ENCODE peak calls at places on chromosomes 16 and 17, in six cellular contexts. I is BJ, U is dorsolateral prefrontal cortex, B is sigmoid colon, C is AG04450, E is cardiac fibroblast. R is an unnamed sample.

GRCh38 chr16:82093901-82094300 is 58.8 kb downstream of the HSD17B2 start:
- DNase-seq in I (no peak), U (no peak), B (no peak), C (no peak), E (no peak), R (no peak)

GRCh38 chr17:17669851-17670232 is 11.4 kb upstream of the RAI1 start:
- DNase-seq in I (no peak), U (no peak), B (no peak), C (no peak), E (no peak), R (no peak)

GRCh38 chr17:27496501-27496943 is 40.3 kb downstream of the KSR1 start:
- DNase-seq in I (no peak), U (no peak), B (no peak), C (no peak), E (no peak), R (no peak)

GRCh38 chr16:50719401-50720337 is 22.2 kb upstream of the CYLD start:
- DNase-seq in I (no peak), U (no peak), B (peak; percentile 46), C (no peak), E (no peak), R (no peak)

GRCh38 chr17:77778636-77779524 is 179.6 kb upstream of the TNRC6C start:
- DNase-seq in I (no peak), U (peak; percentile 90), B (peak; percentile 94), C (no peak), E (peak; percentile 54), R (no peak)

GRCh38 chr16:88705076-88705684 is 1.0 kb downstream of the RNF166 start:
- DNase-seq in I (no peak), U (no peak), B (no peak), C (no peak), E (peak; percentile 31), R (peak; percentile 21)

GRCh38 chr17:6231886-6232767 is 161.9 kb downstream of the WSCD1 start:
- DNase-seq in I (no peak), U (no peak), B (no peak), C (no peak), E (no peak), R (peak; percentile 2)

GRCh38 chr17:20896153-20896649 is 146.6 kb downstream of the USP22 start:
- DNase-seq in I (no peak), U (no peak), B (peak; percentile 70), C (no peak), E (no peak), R (peak; percentile 8)

GRCh38 chr16:8958344-8958808 is 5.3 kb downstream of the USP7 start:
- DNase-seq in I (peak; percentile 39), U (no peak), B (peak; percentile 76), C (no peak), E (peak; percentile 36), R (peak; percentile 73)

GRCh38 chr16:86298166-86299131 is 211.9 kb upstream of the FOXF1 start:
- DNase-seq in I (no peak), U (no peak), B (peak; percentile 87), C (no peak), E (peak; percentile 27), R (peak; percentile 64)

GRCh38 chr17:45749831-45750335 is 34.2 kb upstream of the CRHR1 start:
- DNase-seq in I (no peak), U (no peak), B (no peak), C (no peak), E (no peak), R (no peak)

GRCh38 chr17:45751466-45751865 is 32.7 kb upstream of the CRHR1 start:
- DNase-seq in I (no peak), U (no peak), B (peak; percentile 25), C (no peak), E (no peak), R (no peak)

GRCh38 chr17:45750779-45751440 is 33.2 kb upstream of the CRHR1 start:
- DNase-seq in I (no peak), U (no peak), B (no peak), C (no peak), E (no peak), R (no peak)

GRCh38 chr17:45753645-45754225 is 30.4 kb upstream of the CRHR1 start:
- DNase-seq in I (no peak), U (no peak), B (peak; percentile 38), C (no peak), E (no peak), R (no peak)

DNA sequence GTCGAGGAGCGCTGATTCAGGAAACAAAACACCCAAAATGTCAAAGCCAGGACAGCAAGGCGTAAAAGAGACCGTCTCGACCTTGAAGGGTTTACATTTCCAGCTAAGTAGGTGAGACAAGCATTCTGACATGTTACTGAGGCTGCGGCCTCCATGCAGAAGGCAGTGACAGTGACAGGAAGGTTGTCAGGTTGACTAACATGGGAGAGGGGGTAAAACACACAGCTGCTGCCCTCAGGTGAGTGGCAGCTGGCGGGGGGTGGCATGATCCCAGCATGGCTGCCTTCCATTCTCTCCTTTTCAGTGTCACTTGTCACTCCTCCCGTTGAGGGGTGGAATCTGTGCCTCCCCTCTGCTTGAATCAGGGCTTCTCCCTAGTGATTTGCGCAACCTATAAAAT is 31.9 kb upstream of the CRHR1 start:
- DNase-seq in I (no peak), U (no peak), B (peak; percentile 25), C (no peak), E (no peak), R (no peak)
- H3K4me3 ChIP-seq in I (no peak overlapping the region), U (no peak overlapping the region), B (no peak overlapping the region), C (no peak overlapping the region), E (no peak overlapping the region), R (no peak overlapping the region)

GRCh38 chr17:48149174-48150106 is 41.9 kb downstream of the SNX11 start:
- DNase-seq in I (no peak), U (no peak), B (no peak), C (no peak), E (no peak), R (no peak)
- TF ChIP-seq CTCF in I (no peak), U (no peak), B (no peak), C (no peak), E (no peak), R (no peak)

GRCh38 chr17:43025766-43026537 is 921 bp downstream of the RND2 start:
- DNase-seq in I (no peak), U (no peak), B (no peak), C (no peak), E (no peak), R (no peak)

GRCh38 chr17:43024407-43025289 is at the start of gene RND2:
- DNase-seq in I (peak; percentile 72), U (peak; percentile 93), B (peak; percentile 97), C (peak; percentile 84), E (peak; percentile 96), R (peak; percentile 97)

GRCh38 chr17:43027091-43028032 is 2.3 kb downstream of the RND2 start:
- DNase-seq in I (no peak), U (no peak), B (no peak), C (no peak), E (no peak), R (no peak)

GRCh38 chr17:43026610-43027009 is 1.6 kb downstream of the RND2 start:
- DNase-seq in I (no peak), U (no peak), B (no peak), C (no peak), E (no peak), R (no peak)

DNA sequence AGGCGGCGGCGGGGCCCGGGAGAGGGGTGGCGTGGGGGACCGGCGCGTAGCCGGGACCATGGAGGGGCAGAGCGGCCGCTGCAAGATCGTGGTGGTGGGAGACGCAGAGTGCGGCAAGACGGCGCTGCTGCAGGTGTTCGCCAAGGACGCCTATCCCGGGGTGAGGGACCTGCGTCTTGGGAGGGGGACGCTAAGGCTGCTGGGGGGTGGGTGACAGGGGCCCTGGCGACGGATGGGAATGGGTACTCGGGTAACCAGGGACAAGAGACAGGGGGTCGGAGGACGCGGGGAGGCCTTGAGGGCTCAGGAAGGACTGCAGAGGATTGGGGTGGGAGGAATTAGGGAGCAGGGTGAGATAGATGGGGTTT is 243 bp downstream of the RND2 start:
- DNase-seq in I (no peak), U (no peak), B (no peak), C (no peak), E (no peak), R (no peak)
- H3K4me3 ChIP-seq in I (peak overlapping the region; percentile 50), U (peak overlapping the region; percentile 76), B (peak overlapping the region; percentile 63), C (peak overlapping the region; percentile 60), E (peak overlapping the region; percentile 46), R (peak overlapping the region; percentile 26)

GRCh38 chr16:89795676-89796075 is 20.8 kb downstream of the FANCA start:
- DNase-seq in I (no peak), U (peak; percentile 63), B (no peak), C (no peak), E (no peak), R (no peak)

GRCh38 chr16:89787365-89787805 is 29.1 kb downstream of the FANCA start:
- DNase-seq in I (no peak), U (no peak), B (no peak), C (no peak), E (no peak), R (no peak)

GRCh38 chr16:89796104-89796503 is 20.3 kb downstream of the FANCA start:
- DNase-seq in I (no peak), U (no peak), B (no peak), C (no peak), E (no peak), R (no peak)

GRCh38 chr16:89793955-89794354 is 22.5 kb downstream of the FANCA start:
- DNase-seq in I (no peak), U (no peak), B (no peak), C (no peak), E (no peak), R (no peak)

GRCh38 chr16:89791278-89791995 is 25.0 kb downstream of the FANCA start:
- DNase-seq in I (no peak), U (no peak), B (no peak), C (no peak), E (no peak), R (no peak)
- TF ChIP-seq CTCF in I (no peak), U (no peak), B (no peak), C (no peak), E (no peak), R (no peak)

DNA sequence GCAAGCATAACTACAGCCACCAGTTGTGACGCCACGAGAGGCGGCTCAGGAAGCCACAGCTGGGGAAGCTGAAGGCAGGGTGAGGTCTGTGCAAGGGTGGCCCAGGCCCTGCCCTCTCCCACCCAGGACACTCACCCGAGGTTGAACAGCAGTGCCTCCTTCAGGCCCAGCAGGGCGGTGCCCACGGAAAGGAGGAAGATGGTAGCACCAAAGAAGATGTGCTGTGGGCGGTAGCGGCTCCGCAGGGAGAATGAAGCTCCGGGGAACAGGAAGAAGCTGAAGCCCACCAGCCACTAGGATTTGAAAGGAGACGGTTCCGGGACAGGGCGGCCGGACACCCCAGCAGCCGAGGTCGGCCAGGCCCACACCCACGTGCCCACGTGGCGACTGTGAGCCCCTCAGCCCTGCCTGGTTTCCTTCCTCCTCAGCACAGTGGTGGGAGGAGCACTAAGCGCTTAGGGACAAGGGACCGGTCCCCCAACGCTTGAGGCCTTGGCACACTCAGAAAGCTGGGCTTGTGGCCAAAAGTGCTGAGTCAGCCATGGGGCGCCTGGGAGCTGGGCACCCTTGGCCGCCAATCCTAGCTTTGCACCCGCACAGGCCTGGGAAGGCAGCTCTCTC is 11.0 kb downstream of the CYB561 start:
- DNase-seq in I (no peak), U (peak; percentile 94), B (peak; percentile 81), C (no peak), E (peak; percentile 54), R (peak; percentile 57)
- H3K4me3 ChIP-seq in I (no peak overlapping the region), U (peak overlapping the region; percentile 15), B (no peak overlapping the region), C (no peak overlapping the region), E (no peak overlapping the region), R (no peak overlapping the region)